ENCODE peak calls at places on chromosomes 11 and 22, in six cellular contexts. One of them, this sample, is unnamed.
A peak's percentile ranks its signal among the peaks of the same experiment; 100 is the strongest.

GRCh38 chr11:93659216-93659615 is 2.3 kb upstream of the CEP295 start:
- DNase-seq in dorsolateral prefrontal cortex: no peak
- DNase-seq in right lobe of liver: no peak
- DNase-seq in transverse colon: no peak
- DNase-seq in upper lobe of right lung: no peak
- DNase-seq in CD8-positive, alpha-beta memory T cell: no peak
- DNase-seq in this sample: no peak

GRCh38 chr22:46450931-46451660 is 86.3 kb downstream of the CELSR1 start:
- DNase-seq in dorsolateral prefrontal cortex: no peak
- DNase-seq in right lobe of liver: no peak
- DNase-seq in transverse colon: no peak
- DNase-seq in upper lobe of right lung: no peak
- DNase-seq in CD8-positive, alpha-beta memory T cell: no peak
- DNase-seq in this sample: no peak

GRCh38 chr22:21984793-21985192 is 2.2 kb upstream of the TOP3B start:
- DNase-seq in dorsolateral prefrontal cortex: no peak
- DNase-seq in right lobe of liver: no peak
- DNase-seq in transverse colon: no peak
- DNase-seq in upper lobe of right lung: no peak
- DNase-seq in CD8-positive, alpha-beta memory T cell: no peak
- DNase-seq in this sample: no peak

GRCh38 chr22:44441401-44442185 is 56.4 kb downstream of the RTL6 start:
- DNase-seq in dorsolateral prefrontal cortex: no peak
- DNase-seq in right lobe of liver: peak; percentile 33
- DNase-seq in transverse colon: no peak
- DNase-seq in upper lobe of right lung: peak; percentile 48
- DNase-seq in CD8-positive, alpha-beta memory T cell: no peak
- DNase-seq in this sample: no peak

GRCh38 chr22:47065756-47066615 is 303.5 kb downstream of the TBC1D22A start:
- DNase-seq in dorsolateral prefrontal cortex: no peak
- DNase-seq in right lobe of liver: peak; percentile 32
- DNase-seq in transverse colon: peak; percentile 2
- DNase-seq in upper lobe of right lung: peak; percentile 46
- DNase-seq in CD8-positive, alpha-beta memory T cell: no peak
- DNase-seq in this sample: no peak

GRCh38 chr11:44944181-44944852 is 6.4 kb downstream of the TP53I11 start:
- DNase-seq in dorsolateral prefrontal cortex: peak; percentile 48
- DNase-seq in right lobe of liver: no peak
- DNase-seq in transverse colon: no peak
- DNase-seq in upper lobe of right lung: no peak
- DNase-seq in CD8-positive, alpha-beta memory T cell: no peak
- DNase-seq in this sample: no peak

GRCh38 chr11:10289765-10290420 is 4.1 kb downstream of the SBF2 start:
- DNase-seq in dorsolateral prefrontal cortex: no peak
- DNase-seq in right lobe of liver: no peak
- DNase-seq in transverse colon: no peak
- DNase-seq in upper lobe of right lung: no peak
- DNase-seq in CD8-positive, alpha-beta memory T cell: no peak
- DNase-seq in this sample: peak; percentile 22

GRCh38 chr22:36453266-36453607 is 28.2 kb downstream of the TXN2 start:
- DNase-seq in dorsolateral prefrontal cortex: no peak
- DNase-seq in right lobe of liver: no peak
- DNase-seq in transverse colon: peak; percentile 51
- DNase-seq in upper lobe of right lung: no peak
- DNase-seq in CD8-positive, alpha-beta memory T cell: no peak
- DNase-seq in this sample: no peak

GRCh38 chr11:44051171-44051570 is 3.4 kb downstream of the ACCSL start:
- DNase-seq in dorsolateral prefrontal cortex: no peak
- DNase-seq in right lobe of liver: no peak
- DNase-seq in transverse colon: no peak
- DNase-seq in upper lobe of right lung: no peak
- DNase-seq in CD8-positive, alpha-beta memory T cell: no peak
- DNase-seq in this sample: no peak

GRCh38 chr11:122069946-122070345 is 46.1 kb downstream of the BLID start:
- DNase-seq in dorsolateral prefrontal cortex: peak; percentile 9
- DNase-seq in right lobe of liver: no peak
- DNase-seq in transverse colon: peak; percentile 14
- DNase-seq in upper lobe of right lung: no peak
- DNase-seq in CD8-positive, alpha-beta memory T cell: no peak
- DNase-seq in this sample: peak; percentile 72

GRCh38 chr11:93169950-93170561 is 27.7 kb downstream of the SLC36A4 start:
- DNase-seq in dorsolateral prefrontal cortex: no peak
- DNase-seq in right lobe of liver: no peak
- DNase-seq in transverse colon: no peak
- DNase-seq in upper lobe of right lung: no peak
- DNase-seq in CD8-positive, alpha-beta memory T cell: no peak
- DNase-seq in this sample: no peak

GRCh38 chr11:41612415-41612814 is 153.0 kb upstream of the LRRC4C start:
- DNase-seq in dorsolateral prefrontal cortex: no peak
- DNase-seq in right lobe of liver: no peak
- DNase-seq in transverse colon: no peak
- DNase-seq in upper lobe of right lung: no peak
- DNase-seq in CD8-positive, alpha-beta memory T cell: no peak
- DNase-seq in this sample: no peak

GRCh38 chr22:31826443-31826842 is 72.6 kb downstream of the DEPDC5 start:
- DNase-seq in dorsolateral prefrontal cortex: peak; percentile 14
- DNase-seq in right lobe of liver: no peak
- DNase-seq in transverse colon: no peak
- DNase-seq in upper lobe of right lung: no peak
- DNase-seq in CD8-positive, alpha-beta memory T cell: no peak
- DNase-seq in this sample: no peak

GRCh38 chr11:122671270-122671906 is 15.9 kb downstream of the UBASH3B start:
- DNase-seq in dorsolateral prefrontal cortex: no peak
- DNase-seq in right lobe of liver: no peak
- DNase-seq in transverse colon: no peak
- DNase-seq in upper lobe of right lung: no peak
- DNase-seq in CD8-positive, alpha-beta memory T cell: no peak
- DNase-seq in this sample: no peak

GRCh38 chr22:48135641-48136040 is 1373.2 kb downstream of the TBC1D22A start:
- DNase-seq in dorsolateral prefrontal cortex: peak; percentile 33
- DNase-seq in right lobe of liver: no peak
- DNase-seq in transverse colon: no peak
- DNase-seq in upper lobe of right lung: no peak
- DNase-seq in CD8-positive, alpha-beta memory T cell: no peak
- DNase-seq in this sample: no peak

GRCh38 chr22:48941903-48942625 is 885.6 kb downstream of the BRD1 start:
- DNase-seq in dorsolateral prefrontal cortex: no peak
- DNase-seq in right lobe of liver: peak; percentile 21
- DNase-seq in transverse colon: peak; percentile 1
- DNase-seq in upper lobe of right lung: peak; percentile 28
- DNase-seq in CD8-positive, alpha-beta memory T cell: no peak
- DNase-seq in this sample: no peak

GRCh38 chr11:84947970-84948600 is 679.1 kb downstream of the DLG2 start:
- DNase-seq in dorsolateral prefrontal cortex: no peak
- DNase-seq in right lobe of liver: no peak
- DNase-seq in transverse colon: no peak
- DNase-seq in upper lobe of right lung: no peak
- DNase-seq in CD8-positive, alpha-beta memory T cell: no peak
- DNase-seq in this sample: peak; percentile 1

GRCh38 chr11:116051494-116051893 is 547.3 kb upstream of the CADM1 start:
- DNase-seq in dorsolateral prefrontal cortex: no peak
- DNase-seq in right lobe of liver: peak; percentile 11
- DNase-seq in transverse colon: no peak
- DNase-seq in upper lobe of right lung: no peak
- DNase-seq in CD8-positive, alpha-beta memory T cell: no peak
- DNase-seq in this sample: no peak

GRCh38 chr11:87263439-87263838 is 225.7 kb downstream of the TMEM135 start:
- DNase-seq in dorsolateral prefrontal cortex: no peak
- DNase-seq in right lobe of liver: no peak
- DNase-seq in transverse colon: no peak
- DNase-seq in upper lobe of right lung: no peak
- DNase-seq in CD8-positive, alpha-beta memory T cell: no peak
- DNase-seq in this sample: no peak

GRCh38 chr22:37749831-37750595 is 53.2 kb downstream of the TRIOBP start:
- DNase-seq in dorsolateral prefrontal cortex: no peak
- DNase-seq in right lobe of liver: no peak
- DNase-seq in transverse colon: no peak
- DNase-seq in upper lobe of right lung: no peak
- DNase-seq in CD8-positive, alpha-beta memory T cell: no peak
- DNase-seq in this sample: no peak

GRCh38 chr11:119181677-119182412 is 3.4 kb upstream of the NHERF4 start:
- DNase-seq in dorsolateral prefrontal cortex: no peak
- DNase-seq in right lobe of liver: no peak
- DNase-seq in transverse colon: no peak
- DNase-seq in upper lobe of right lung: no peak
- DNase-seq in CD8-positive, alpha-beta memory T cell: no peak
- DNase-seq in this sample: no peak

GRCh38 chr11:129694538-129694937 is 121.1 kb upstream of the TMEM45B start:
- DNase-seq in dorsolateral prefrontal cortex: no peak
- DNase-seq in right lobe of liver: no peak
- DNase-seq in transverse colon: peak; percentile 26
- DNase-seq in upper lobe of right lung: peak; percentile 54
- DNase-seq in CD8-positive, alpha-beta memory T cell: no peak
- DNase-seq in this sample: no peak

GRCh38 chr22:37483594-37484114 is 2.5 kb downstream of the MFNG start:
- DNase-seq in dorsolateral prefrontal cortex: no peak
- DNase-seq in right lobe of liver: no peak
- DNase-seq in transverse colon: no peak
- DNase-seq in upper lobe of right lung: no peak
- DNase-seq in CD8-positive, alpha-beta memory T cell: no peak
- DNase-seq in this sample: no peak

GRCh38 chr11:16902979-16903378 is 111.2 kb downstream of the PLEKHA7 start:
- DNase-seq in dorsolateral prefrontal cortex: no peak
- DNase-seq in right lobe of liver: no peak
- DNase-seq in transverse colon: no peak
- DNase-seq in upper lobe of right lung: no peak
- DNase-seq in CD8-positive, alpha-beta memory T cell: no peak
- DNase-seq in this sample: no peak

GRCh38 chr11:126416542-126417090 is 61.1 kb downstream of the ST3GAL4 start:
- DNase-seq in dorsolateral prefrontal cortex: peak; percentile 90
- DNase-seq in right lobe of liver: peak; percentile 83
- DNase-seq in transverse colon: peak; percentile 90
- DNase-seq in upper lobe of right lung: peak; percentile 94
- DNase-seq in CD8-positive, alpha-beta memory T cell: peak; percentile 65
- DNase-seq in this sample: peak; percentile 87

GRCh38 chr11:68263444-68264035 is 8.2 kb downstream of the C11orf24 start:
- DNase-seq in dorsolateral prefrontal cortex: peak; percentile 24
- DNase-seq in right lobe of liver: peak; percentile 40
- DNase-seq in transverse colon: no peak
- DNase-seq in upper lobe of right lung: no peak
- DNase-seq in CD8-positive, alpha-beta memory T cell: no peak
- DNase-seq in this sample: no peak

DNA sequence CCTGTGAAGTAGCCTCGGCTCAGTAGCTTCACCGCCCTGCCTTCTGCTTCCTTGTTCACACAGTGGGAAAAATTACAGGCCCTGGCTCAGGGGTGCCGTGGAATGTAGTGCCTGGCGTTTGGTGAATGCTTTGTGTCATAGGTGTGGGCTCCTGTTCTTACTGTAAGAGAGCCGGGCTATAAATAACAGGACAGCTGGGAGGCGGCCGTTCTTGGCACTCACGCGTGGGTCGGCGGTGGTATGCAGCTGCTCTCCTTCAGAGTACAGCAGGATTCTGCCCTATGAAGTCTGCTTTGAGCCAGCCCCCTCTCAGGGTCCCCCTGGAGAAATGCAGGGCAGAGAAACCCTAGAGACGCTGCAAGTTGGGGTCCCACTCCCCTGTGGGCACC is 84.2 kb downstream of the CTTN start:
- DNase-seq in dorsolateral prefrontal cortex: peak; percentile 16
- DNase-seq in right lobe of liver: no peak
- DNase-seq in transverse colon: no peak
- DNase-seq in upper lobe of right lung: no peak
- DNase-seq in CD8-positive, alpha-beta memory T cell: no peak
- DNase-seq in this sample: no peak
- H3K27ac ChIP-seq in dorsolateral prefrontal cortex: peak overlapping the region; percentile 23
- H3K27ac ChIP-seq in right lobe of liver: no peak overlapping the region
- H3K27ac ChIP-seq in transverse colon: no peak overlapping the region
- H3K27ac ChIP-seq in upper lobe of right lung: peak overlapping the region; percentile 25
- H3K27ac ChIP-seq in CD8-positive, alpha-beta memory T cell: no peak overlapping the region
- H3K27ac ChIP-seq in this sample: no peak overlapping the region

GRCh38 chr22:26264162-26264561 is 94.9 kb downstream of the SEZ6L start:
- DNase-seq in dorsolateral prefrontal cortex: no peak
- DNase-seq in right lobe of liver: no peak
- DNase-seq in transverse colon: no peak
- DNase-seq in upper lobe of right lung: no peak
- DNase-seq in CD8-positive, alpha-beta memory T cell: no peak
- DNase-seq in this sample: no peak
- H3K27ac ChIP-seq in dorsolateral prefrontal cortex: no peak overlapping the region
- H3K27ac ChIP-seq in right lobe of liver: no peak overlapping the region
- H3K27ac ChIP-seq in transverse colon: no peak overlapping the region
- H3K27ac ChIP-seq in upper lobe of right lung: no peak overlapping the region
- H3K27ac ChIP-seq in CD8-positive, alpha-beta memory T cell: no peak overlapping the region
- H3K27ac ChIP-seq in this sample: no peak overlapping the region

GRCh38 chr22:43433904-43434600 is 22.2 kb downstream of the MPPED1 start:
- DNase-seq in dorsolateral prefrontal cortex: no peak
- DNase-seq in right lobe of liver: no peak
- DNase-seq in transverse colon: no peak
- DNase-seq in upper lobe of right lung: peak; percentile 50
- DNase-seq in CD8-positive, alpha-beta memory T cell: no peak
- DNase-seq in this sample: no peak

GRCh38 chr22:43431821-43432554 is 20.2 kb downstream of the MPPED1 start:
- DNase-seq in dorsolateral prefrontal cortex: no peak
- DNase-seq in right lobe of liver: no peak
- DNase-seq in transverse colon: no peak
- DNase-seq in upper lobe of right lung: no peak
- DNase-seq in CD8-positive, alpha-beta memory T cell: no peak
- DNase-seq in this sample: no peak

GRCh38 chr22:43433451-43433850 is 21.6 kb downstream of the MPPED1 start:
- DNase-seq in dorsolateral prefrontal cortex: no peak
- DNase-seq in right lobe of liver: no peak
- DNase-seq in transverse colon: no peak
- DNase-seq in upper lobe of right lung: no peak
- DNase-seq in CD8-positive, alpha-beta memory T cell: no peak
- DNase-seq in this sample: no peak

GRCh38 chr22:43434601-43435311 is 22.9 kb downstream of the MPPED1 start:
- DNase-seq in dorsolateral prefrontal cortex: no peak
- DNase-seq in right lobe of liver: peak; percentile 43
- DNase-seq in transverse colon: no peak
- DNase-seq in upper lobe of right lung: peak; percentile 59
- DNase-seq in CD8-positive, alpha-beta memory T cell: no peak
- DNase-seq in this sample: no peak

GRCh38 chr22:43432883-43433415 is 21.1 kb downstream of the MPPED1 start:
- DNase-seq in dorsolateral prefrontal cortex: no peak
- DNase-seq in right lobe of liver: no peak
- DNase-seq in transverse colon: no peak
- DNase-seq in upper lobe of right lung: peak; percentile 21
- DNase-seq in CD8-positive, alpha-beta memory T cell: no peak
- DNase-seq in this sample: no peak
- H3K27ac ChIP-seq in dorsolateral prefrontal cortex: peak overlapping the region; percentile 40
- H3K27ac ChIP-seq in right lobe of liver: no peak overlapping the region
- H3K27ac ChIP-seq in transverse colon: no peak overlapping the region
- H3K27ac ChIP-seq in upper lobe of right lung: no peak overlapping the region
- H3K27ac ChIP-seq in CD8-positive, alpha-beta memory T cell: no peak overlapping the region
- H3K27ac ChIP-seq in this sample: no peak overlapping the region

DNA sequence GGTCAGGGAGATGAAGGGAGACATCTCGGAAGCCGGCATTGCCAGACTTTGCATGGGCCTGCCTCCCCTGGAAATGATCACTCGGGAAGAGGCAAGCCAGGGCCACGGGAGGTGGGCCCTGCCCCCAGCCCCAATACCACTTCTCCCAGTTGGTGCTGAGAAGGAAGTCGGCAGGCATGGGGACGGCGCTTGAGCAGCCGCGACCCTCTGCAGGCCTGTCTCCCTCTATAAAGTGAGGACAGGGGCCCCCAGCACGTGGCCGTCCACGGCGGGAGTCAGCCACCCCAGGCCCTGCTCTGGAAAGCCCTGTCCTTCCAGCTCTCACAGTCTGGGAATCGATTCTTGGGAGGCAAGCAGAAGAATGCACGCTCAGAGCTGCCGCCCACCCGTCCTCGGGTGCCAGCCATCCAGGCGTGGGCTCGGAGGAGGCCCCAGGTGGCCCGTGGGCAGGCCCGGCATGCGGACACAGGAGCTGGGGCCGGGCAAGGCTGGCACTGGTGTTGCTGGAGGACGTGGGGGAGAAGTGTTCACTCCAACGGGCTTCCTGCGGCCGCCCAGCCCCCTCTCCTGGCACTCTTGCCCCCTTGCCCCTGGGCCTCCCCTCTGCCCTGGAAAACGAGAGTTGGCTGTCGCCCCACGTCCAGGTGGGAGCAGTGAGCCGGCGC is 77.4 kb downstream of the CACNA1I start:
- DNase-seq in dorsolateral prefrontal cortex: no peak
- DNase-seq in right lobe of liver: no peak
- DNase-seq in transverse colon: no peak
- DNase-seq in upper lobe of right lung: no peak
- DNase-seq in CD8-positive, alpha-beta memory T cell: no peak
- DNase-seq in this sample: no peak
- H3K27ac ChIP-seq in dorsolateral prefrontal cortex: no peak overlapping the region
- H3K27ac ChIP-seq in right lobe of liver: no peak overlapping the region
- H3K27ac ChIP-seq in transverse colon: no peak overlapping the region
- H3K27ac ChIP-seq in upper lobe of right lung: no peak overlapping the region
- H3K27ac ChIP-seq in CD8-positive, alpha-beta memory T cell: no peak overlapping the region
- H3K27ac ChIP-seq in this sample: no peak overlapping the region

This sample was measured in caudate nucleus.